ENCODE peak calls at places on chromosomes 6 and 20, in four cellular contexts. One of them, this sample, is unnamed.
A peak's percentile ranks its signal among the peaks of the same experiment; 100 is the strongest.

GRCh38 chr20:44701116-44701865 is 13.9 kb upstream of the CCN5 start:
- DNase-seq in SJSA1: no peak
- DNase-seq in gastrocnemius medialis: no peak
- DNase-seq in naive thymus-derived CD4-positive, alpha-beta T cell: no peak
- DNase-seq in this sample: no peak

GRCh38 chr6:118650500-118651281 is 700 bp downstream of the CEP85L start:
- DNase-seq in naive thymus-derived CD4-positive, alpha-beta T cell: peak; percentile 38
- DNase-seq in SJSA1: peak; percentile 66
- DNase-seq in gastrocnemius medialis: peak; percentile 52
- DNase-seq in this sample: no peak

GRCh38 chr6:6683964-6684363 is 95.4 kb downstream of the LY86 start:
- DNase-seq in naive thymus-derived CD4-positive, alpha-beta T cell: no peak
- DNase-seq in gastrocnemius medialis: no peak
- DNase-seq in SJSA1: no peak
- DNase-seq in this sample: no peak

GRCh38 chr20:53829086-53829703 is 235.6 kb upstream of the ZNF217 start:
- DNase-seq in SJSA1: peak; percentile 95
- DNase-seq in gastrocnemius medialis: peak; percentile 33
- DNase-seq in naive thymus-derived CD4-positive, alpha-beta T cell: no peak
- DNase-seq in this sample: no peak

GRCh38 chr6:170443151-170443662 is 109.9 kb downstream of the PSMB1 start:
- DNase-seq in naive thymus-derived CD4-positive, alpha-beta T cell: no peak
- DNase-seq in SJSA1: no peak
- DNase-seq in gastrocnemius medialis: peak; percentile 8
- DNase-seq in this sample: no peak

GRCh38 chr20:54092021-54092420 is 21.6 kb upstream of the BCAS1 start:
- DNase-seq in SJSA1: no peak
- DNase-seq in naive thymus-derived CD4-positive, alpha-beta T cell: no peak
- DNase-seq in gastrocnemius medialis: no peak
- DNase-seq in this sample: no peak

GRCh38 chr20:32784369-32785080 is 22.3 kb downstream of the DNMT3B start:
- DNase-seq in gastrocnemius medialis: no peak
- DNase-seq in SJSA1: no peak
- DNase-seq in naive thymus-derived CD4-positive, alpha-beta T cell: no peak
- DNase-seq in this sample: no peak

GRCh38 chr20:11902264-11902663 is 15.4 kb upstream of the BTBD3 start:
- DNase-seq in naive thymus-derived CD4-positive, alpha-beta T cell: no peak
- DNase-seq in SJSA1: peak; percentile 31
- DNase-seq in gastrocnemius medialis: no peak
- DNase-seq in this sample: no peak

GRCh38 chr6:111734068-111734825 is 128.6 kb upstream of the TRAF3IP2 start:
- DNase-seq in gastrocnemius medialis: no peak
- DNase-seq in SJSA1: peak; percentile 9
- DNase-seq in naive thymus-derived CD4-positive, alpha-beta T cell: peak; percentile 42
- DNase-seq in this sample: no peak

GRCh38 chr20:8805737-8806442 is 263.0 kb upstream of the PLCB4 start:
- DNase-seq in gastrocnemius medialis: no peak
- DNase-seq in SJSA1: no peak
- DNase-seq in naive thymus-derived CD4-positive, alpha-beta T cell: no peak
- DNase-seq in this sample: no peak